ENCODE peak calls at places on chromosomes 7 and 10, in seven cellular contexts. One of them, this sample, is unnamed.

GRCh38 chr10:7846591-7846990 is 28.3 kb downstream of the TAF3 start:
- DNase-seq in neuronal stem cell: no peak
- DNase-seq in CD8-positive, alpha-beta memory T cell: no peak
- DNase-seq in GM23248: peak; percentile 36
- DNase-seq in A673: no peak
- DNase-seq in aorta: no peak
- DNase-seq in CD4-positive, CD25-positive, alpha-beta regulatory T cell: no peak
- DNase-seq in this sample: no peak

GRCh38 chr10:33669861-33670385 is 335.5 kb upstream of the NRP1 start:
- DNase-seq in neuronal stem cell: no peak
- DNase-seq in CD8-positive, alpha-beta memory T cell: no peak
- DNase-seq in GM23248: no peak
- DNase-seq in A673: no peak
- DNase-seq in aorta: no peak
- DNase-seq in CD4-positive, CD25-positive, alpha-beta regulatory T cell: no peak
- DNase-seq in this sample: no peak

GRCh38 chr10:66747451-66747850 is 178.4 kb upstream of the LRRTM3 start:
- DNase-seq in neuronal stem cell: no peak
- DNase-seq in CD8-positive, alpha-beta memory T cell: no peak
- DNase-seq in GM23248: peak; percentile 48
- DNase-seq in A673: no peak
- DNase-seq in aorta: no peak
- DNase-seq in CD4-positive, CD25-positive, alpha-beta regulatory T cell: no peak
- DNase-seq in this sample: no peak

GRCh38 chr10:79435271-79436065 is 10.0 kb downstream of the ZCCHC24 start:
- DNase-seq in neuronal stem cell: no peak
- DNase-seq in CD8-positive, alpha-beta memory T cell: no peak
- DNase-seq in GM23248: peak; percentile 57
- DNase-seq in A673: no peak
- DNase-seq in aorta: peak; percentile 63
- DNase-seq in CD4-positive, CD25-positive, alpha-beta regulatory T cell: no peak
- DNase-seq in this sample: no peak

GRCh38 chr10:104766341-104766740 is 125.3 kb downstream of the SORCS3 start:
- DNase-seq in neuronal stem cell: no peak
- DNase-seq in CD8-positive, alpha-beta memory T cell: no peak
- DNase-seq in GM23248: peak; percentile 4
- DNase-seq in A673: peak; percentile 5
- DNase-seq in aorta: no peak
- DNase-seq in CD4-positive, CD25-positive, alpha-beta regulatory T cell: no peak
- DNase-seq in this sample: no peak

GRCh38 chr7:28407643-28408042 is 4.7 kb upstream of the CREB5 start:
- DNase-seq in neuronal stem cell: no peak
- DNase-seq in CD8-positive, alpha-beta memory T cell: no peak
- DNase-seq in GM23248: peak; percentile 87
- DNase-seq in A673: no peak
- DNase-seq in aorta: no peak
- DNase-seq in CD4-positive, CD25-positive, alpha-beta regulatory T cell: no peak
- DNase-seq in this sample: no peak

GRCh38 chr7:114923403-114923713 is 1.5 kb downstream of the MDFIC start:
- DNase-seq in neuronal stem cell: no peak
- DNase-seq in CD8-positive, alpha-beta memory T cell: no peak
- DNase-seq in GM23248: no peak
- DNase-seq in A673: no peak
- DNase-seq in aorta: no peak
- DNase-seq in CD4-positive, CD25-positive, alpha-beta regulatory T cell: no peak
- DNase-seq in this sample: no peak

GRCh38 chr7:30842542-30843451 is 68.9 kb upstream of the AQP1 start:
- DNase-seq in neuronal stem cell: no peak
- DNase-seq in CD8-positive, alpha-beta memory T cell: no peak
- DNase-seq in GM23248: peak; percentile 23
- DNase-seq in A673: no peak
- DNase-seq in aorta: no peak
- DNase-seq in CD4-positive, CD25-positive, alpha-beta regulatory T cell: no peak
- DNase-seq in this sample: no peak

GRCh38 chr7:48351893-48352292 is 180.6 kb downstream of the ABCA13 start:
- DNase-seq in neuronal stem cell: no peak
- DNase-seq in CD8-positive, alpha-beta memory T cell: no peak
- DNase-seq in GM23248: no peak
- DNase-seq in A673: no peak
- DNase-seq in aorta: no peak
- DNase-seq in CD4-positive, CD25-positive, alpha-beta regulatory T cell: no peak
- DNase-seq in this sample: no peak

GRCh38 chr10:94591461-94592205 is 46.0 kb downstream of the HELLS start:
- DNase-seq in neuronal stem cell: no peak
- DNase-seq in CD8-positive, alpha-beta memory T cell: no peak
- DNase-seq in GM23248: no peak
- DNase-seq in A673: no peak
- DNase-seq in aorta: no peak
- DNase-seq in CD4-positive, CD25-positive, alpha-beta regulatory T cell: no peak
- DNase-seq in this sample: no peak
- H3K36me3 ChIP-seq in neuronal stem cell: peaks cover 12% of the 10 kb centered on the region
- H3K36me3 ChIP-seq in CD8-positive, alpha-beta memory T cell: no peaks in the 10 kb centered on the region
- H3K36me3 ChIP-seq in GM23248: no peaks in the 10 kb centered on the region
- H3K36me3 ChIP-seq in A673: peaks cover 96% of the 10 kb centered on the region
- H3K36me3 ChIP-seq in aorta: no peaks in the 10 kb centered on the region
- H3K36me3 ChIP-seq in CD4-positive, CD25-positive, alpha-beta regulatory T cell: peaks cover 24% of the 10 kb centered on the region
- H3K36me3 ChIP-seq in this sample: peaks cover 55% of the 10 kb centered on the region

DNA sequence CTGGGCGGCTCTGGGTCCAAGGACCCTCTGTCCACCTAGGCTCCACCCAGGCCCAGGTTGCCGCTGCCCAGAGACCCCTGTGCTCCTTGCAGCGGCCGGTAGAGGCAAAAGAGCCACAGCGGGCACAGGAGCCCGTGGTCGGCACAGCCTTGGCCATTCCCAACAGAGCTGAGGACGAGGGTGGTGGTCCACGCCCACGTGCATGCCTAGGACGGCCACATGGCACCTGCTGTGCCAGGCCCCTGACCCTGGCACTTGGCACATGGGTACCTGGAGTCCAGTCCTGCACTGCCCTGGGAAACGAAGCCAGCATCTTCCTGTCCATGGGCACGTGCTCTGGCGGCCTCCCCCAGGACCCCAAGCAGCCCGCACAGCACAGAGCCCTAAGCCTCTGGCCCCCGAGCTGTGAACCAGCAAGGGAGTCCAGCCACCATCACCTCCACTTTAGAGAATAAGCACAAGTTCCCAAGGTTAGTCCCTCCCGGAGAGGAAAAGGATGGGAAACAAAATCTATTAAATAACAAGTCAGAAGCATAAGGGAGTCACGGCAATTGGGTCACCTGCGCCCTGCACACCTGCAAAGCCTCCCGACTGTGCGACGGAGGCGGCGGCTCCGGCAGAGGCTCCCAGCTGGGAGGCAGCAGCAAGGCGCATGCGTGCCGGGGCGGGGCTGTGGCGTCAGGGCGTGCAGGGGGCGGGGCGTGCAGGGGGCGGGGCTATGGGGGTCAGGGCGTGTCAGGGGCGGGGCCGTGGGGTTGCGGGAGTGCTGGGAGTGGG is 59.1 kb downstream of the STK32C start:
- DNase-seq in neuronal stem cell: peak; percentile 36
- DNase-seq in CD8-positive, alpha-beta memory T cell: peak; percentile 53
- DNase-seq in GM23248: peak; percentile 57
- DNase-seq in A673: peak; percentile 59
- DNase-seq in aorta: no peak
- DNase-seq in CD4-positive, CD25-positive, alpha-beta regulatory T cell: peak; percentile 30
- DNase-seq in this sample: no peak
- H3K4me3 ChIP-seq in neuronal stem cell: peak overlapping the region; percentile 40
- H3K4me3 ChIP-seq in CD8-positive, alpha-beta memory T cell: peak overlapping the region; percentile 22
- H3K4me3 ChIP-seq in GM23248: no peak overlapping the region
- H3K4me3 ChIP-seq in A673: peak overlapping the region; percentile 43
- H3K4me3 ChIP-seq in aorta: no peak overlapping the region
- H3K4me3 ChIP-seq in CD4-positive, CD25-positive, alpha-beta regulatory T cell: no peak overlapping the region
- H3K4me3 ChIP-seq in this sample: peak overlapping the region; percentile 76

DNA sequence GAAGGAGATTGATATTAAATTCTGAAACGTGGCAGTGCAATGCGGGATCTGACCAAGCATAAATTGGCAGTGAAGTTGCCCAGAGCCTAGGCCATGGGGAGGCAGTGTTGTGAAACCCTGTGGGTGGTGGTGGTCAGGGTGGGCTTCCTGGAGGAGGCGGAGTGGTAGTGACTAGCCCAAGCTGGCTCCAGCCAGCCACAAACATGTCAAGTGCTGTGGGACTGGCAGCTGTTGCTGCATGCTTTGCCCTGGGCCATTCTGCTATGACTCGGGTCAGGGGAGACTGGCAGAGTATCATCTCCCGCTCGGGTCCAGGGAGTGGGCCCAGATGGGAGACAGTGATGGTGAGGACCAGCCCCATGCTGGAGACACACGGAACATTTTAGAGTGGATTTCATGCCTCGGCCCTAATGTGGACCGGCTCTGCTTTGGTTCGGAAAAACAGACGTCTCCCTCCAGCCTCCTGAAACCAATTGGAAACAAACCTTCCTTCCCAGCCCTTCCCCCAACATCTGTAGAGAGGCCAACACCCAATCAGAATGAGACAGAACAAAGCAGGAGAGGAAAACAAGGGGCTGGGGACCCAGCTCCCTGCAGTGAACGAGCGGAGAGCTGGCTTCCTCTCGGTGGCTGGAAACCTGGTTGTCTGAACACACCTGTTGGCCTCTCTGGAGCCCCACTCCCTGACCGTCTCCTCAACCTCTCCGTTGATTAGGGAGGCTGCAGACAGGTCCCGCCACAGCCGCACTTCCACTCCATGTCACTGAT is 58.2 kb downstream of the TMEM270 start:
- DNase-seq in neuronal stem cell: peak; percentile 24
- DNase-seq in CD8-positive, alpha-beta memory T cell: no peak
- DNase-seq in GM23248: no peak
- DNase-seq in A673: no peak
- DNase-seq in aorta: no peak
- DNase-seq in CD4-positive, CD25-positive, alpha-beta regulatory T cell: no peak
- DNase-seq in this sample: no peak
- H3K27ac ChIP-seq in neuronal stem cell: peak overlapping the region; percentile 44
- H3K27ac ChIP-seq in CD8-positive, alpha-beta memory T cell: no peak overlapping the region
- H3K27ac ChIP-seq in GM23248: no peak overlapping the region
- H3K27ac ChIP-seq in A673: no peak overlapping the region
- H3K27ac ChIP-seq in aorta: no peak overlapping the region
- H3K27ac ChIP-seq in CD4-positive, CD25-positive, alpha-beta regulatory T cell: no peak overlapping the region
- H3K27ac ChIP-seq in this sample: no peak overlapping the region

DNA sequence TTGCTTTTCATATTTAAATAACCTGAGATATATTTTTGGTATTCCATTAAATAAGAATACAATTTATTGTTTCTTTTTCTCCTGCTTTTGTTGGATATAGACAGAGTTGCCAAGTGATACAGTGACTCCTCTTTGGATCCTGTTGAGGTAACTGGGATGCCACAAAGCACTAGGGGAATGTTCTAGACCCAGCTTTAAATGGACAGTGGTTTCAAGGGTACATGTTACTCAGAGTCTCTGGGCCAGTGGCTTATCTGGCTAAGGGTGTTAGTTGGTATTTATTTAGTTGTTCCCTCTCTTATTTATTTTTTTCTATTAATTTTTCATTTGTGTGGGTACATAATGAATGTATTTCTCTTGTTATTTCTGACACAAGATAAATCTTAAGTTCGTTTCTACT is 9.1 kb downstream of the GBF1 start:
- DNase-seq in neuronal stem cell: no peak
- DNase-seq in CD8-positive, alpha-beta memory T cell: no peak
- DNase-seq in GM23248: no peak
- DNase-seq in A673: no peak
- DNase-seq in aorta: no peak
- DNase-seq in CD4-positive, CD25-positive, alpha-beta regulatory T cell: no peak
- DNase-seq in this sample: no peak
- H3K36me3 ChIP-seq in neuronal stem cell: no peaks in the 10 kb centered on the region
- H3K36me3 ChIP-seq in CD8-positive, alpha-beta memory T cell: peaks cover under 1% of the 10 kb centered on the region
- H3K36me3 ChIP-seq in GM23248: peaks cover 9% of the 10 kb centered on the region
- H3K36me3 ChIP-seq in A673: peaks cover under 1% of the 10 kb centered on the region
- H3K36me3 ChIP-seq in aorta: no peaks in the 10 kb centered on the region
- H3K36me3 ChIP-seq in CD4-positive, CD25-positive, alpha-beta regulatory T cell: peaks cover 25% of the 10 kb centered on the region
- H3K36me3 ChIP-seq in this sample: no peaks in the 10 kb centered on the region

DNA sequence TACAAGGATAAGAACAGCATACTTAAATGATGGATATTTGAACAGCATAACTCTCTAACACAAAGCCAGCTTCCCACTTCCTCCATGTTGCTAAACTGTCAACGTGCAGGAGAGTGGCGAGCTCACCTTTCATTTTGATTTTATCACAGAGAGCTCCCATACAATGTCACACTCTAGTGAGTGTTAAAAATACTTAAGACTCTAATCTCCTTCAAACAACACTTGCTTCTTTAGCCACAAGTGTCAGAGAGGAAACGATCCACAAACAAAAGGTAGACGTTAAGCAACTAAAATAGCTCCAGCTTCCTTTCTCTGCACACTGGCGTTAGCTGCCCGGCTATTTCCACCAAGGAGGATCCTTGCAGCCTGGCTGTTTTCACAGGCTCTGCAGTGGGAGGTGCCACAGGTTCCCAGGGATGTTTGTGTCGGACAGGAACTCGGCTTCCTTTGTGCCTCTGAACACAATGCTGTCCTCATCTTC is 194.6 kb downstream of the COBL start:
- DNase-seq in neuronal stem cell: peak; percentile 8
- DNase-seq in CD8-positive, alpha-beta memory T cell: no peak
- DNase-seq in GM23248: no peak
- DNase-seq in A673: no peak
- DNase-seq in aorta: no peak
- DNase-seq in CD4-positive, CD25-positive, alpha-beta regulatory T cell: no peak
- DNase-seq in this sample: no peak
- H3K4me3 ChIP-seq in neuronal stem cell: no peak overlapping the region
- H3K4me3 ChIP-seq in CD8-positive, alpha-beta memory T cell: peak overlapping the region; percentile 8
- H3K4me3 ChIP-seq in GM23248: no peak overlapping the region
- H3K4me3 ChIP-seq in A673: no peak overlapping the region
- H3K4me3 ChIP-seq in aorta: no peak overlapping the region
- H3K4me3 ChIP-seq in CD4-positive, CD25-positive, alpha-beta regulatory T cell: peak overlapping the region; percentile 2
- H3K4me3 ChIP-seq in this sample: no peak overlapping the region

This sample was measured in SK-N-MC.